ENCODE peak calls at places on chromosomes 7 and 10, in seven cellular contexts. U, B, C, W, O, V and T are unnamed samples.
A peak's percentile ranks its signal among the peaks of the same experiment; 100 is the strongest.

GRCh38 chr7:43072530-43072929 is 39.9 kb upstream of the HECW1 start:
- DNase-seq in U (no peak), B (no peak), C (no peak), W (no peak), O (no peak), V (peak; percentile 53), T (peak; percentile 51)

GRCh38 chr7:135406908-135407307 is 103.0 kb downstream of the CNOT4 start:
- DNase-seq in U (no peak), B (no peak), C (no peak), W (no peak), O (no peak), V (no peak), T (no peak)

GRCh38 chr7:27112960-27113949 is 10.8 kb upstream of the HOXA2 start:
- DNase-seq in U (peak; percentile 83), B (peak; percentile 80), C (peak; percentile 56), W (peak; percentile 69), O (peak; percentile 91), V (no peak), T (peak; percentile 61)

GRCh38 chr7:55252386-55252785 is 112.8 kb upstream of the LANCL2 start:
- DNase-seq in U (no peak), B (no peak), C (no peak), W (no peak), O (no peak), V (no peak), T (no peak)

GRCh38 chr7:46100521-46100920 is 179.4 kb upstream of the IGFBP3 start:
- DNase-seq in U (no peak), B (no peak), C (no peak), W (no peak), O (peak; percentile 14), V (peak; percentile 89), T (no peak)

GRCh38 chr10:129046074-129046681 is 420.9 kb upstream of the MGMT start:
- DNase-seq in U (no peak), B (no peak), C (no peak), W (no peak), O (peak; percentile 8), V (no peak), T (peak; percentile 31)

GRCh38 chr10:3655528-3655927 is 129.5 kb downstream of the KLF6 start:
- DNase-seq in U (no peak), B (no peak), C (no peak), W (no peak), O (no peak), V (no peak), T (no peak)

GRCh38 chr7:77940647-77941046 is 142.1 kb downstream of the PHTF2 start:
- DNase-seq in U (no peak), B (peak; percentile 65), C (peak; percentile 67), W (no peak), O (peak; percentile 47), V (peak; percentile 67), T (peak; percentile 65)

GRCh38 chr7:39700932-39701331 is 77.6 kb downstream of the RALA start:
- DNase-seq in U (no peak), B (no peak), C (no peak), W (peak; percentile 35), O (no peak), V (no peak), T (no peak)

GRCh38 chr7:87059525-87060287 is at the start of gene ELAPOR2:
- DNase-seq in U (peak; percentile 87), B (peak; percentile 94), C (peak; percentile 98), W (peak; percentile 57), O (peak; percentile 13), V (peak; percentile 15), T (peak; percentile 40)

GRCh38 chr10:1182280-1183032 is 126.3 kb downstream of the WDR37 start:
- DNase-seq in U (no peak), B (peak; percentile 26), C (no peak), W (no peak), O (no peak), V (no peak), T (no peak)

GRCh38 chr7:128352138-128352537 is 8.4 kb upstream of the RBM28 start:
- DNase-seq in U (peak; percentile 82), B (peak; percentile 96), C (peak; percentile 63), W (peak; percentile 72), O (peak; percentile 28), V (peak; percentile 41), T (peak; percentile 51)

GRCh38 chr10:84356951-84357350 is 28.6 kb downstream of the CCSER2 start:
- DNase-seq in U (no peak), B (no peak), C (no peak), W (no peak), O (no peak), V (no peak), T (no peak)

GRCh38 chr7:35593896-35594295 is 101.0 kb downstream of the HERPUD2 start:
- DNase-seq in U (no peak), B (peak; percentile 89), C (peak; percentile 36), W (no peak), O (no peak), V (no peak), T (peak; percentile 4)

GRCh38 chr7:130273863-130274262 is 7.2 kb downstream of the CPA2 start:
- DNase-seq in U (no peak), B (peak; percentile 67), C (no peak), W (no peak), O (peak; percentile 47), V (no peak), T (peak; percentile 86)

GRCh38 chr10:74640134-74640533 is 186.3 kb upstream of the KAT6B start:
- DNase-seq in U (no peak), B (no peak), C (no peak), W (no peak), O (peak; percentile 45), V (peak; percentile 28), T (peak; percentile 8)

GRCh38 chr10:99694171-99694570 is 34.9 kb downstream of the ENTPD7 start:
- DNase-seq in U (no peak), B (no peak), C (no peak), W (no peak), O (peak; percentile 75), V (peak; percentile 85), T (peak; percentile 47)

GRCh38 chr10:27744478-27745379 is 890 bp downstream of the MKX start:
- DNase-seq in U (peak; percentile 58), B (no peak), C (peak; percentile 21), W (peak; percentile 28), O (peak; percentile 33), V (no peak), T (no peak)

GRCh38 chr7:128887169-128888038 is 23.1 kb downstream of the KCP start:
- DNase-seq in U (no peak), B (no peak), C (no peak), W (no peak), O (no peak), V (no peak), T (no peak)

GRCh38 chr10:43938810-43939209 is 290.1 kb upstream of the ZNF32 start:
- DNase-seq in U (no peak), B (peak; percentile 3), C (no peak), W (no peak), O (no peak), V (no peak), T (no peak)

GRCh38 chr7:124033093-124033806 is 383 bp upstream of the TMEM229A start:
- DNase-seq in U (peak; percentile 58), B (peak; percentile 86), C (peak; percentile 85), W (no peak), O (no peak), V (no peak), T (peak; percentile 8)

GRCh38 chr10:60942604-60943269 is 1.2 kb downstream of the RHOBTB1 start:
- DNase-seq in U (peak; percentile 61), B (no peak), C (peak; percentile 16), W (peak; percentile 64), O (peak; percentile 44), V (peak; percentile 79), T (peak; percentile 33)

GRCh38 chr7:4058158-4058557 is 623.9 kb upstream of the FOXK1 start:
- DNase-seq in U (no peak), B (no peak), C (no peak), W (no peak), O (peak; percentile 3), V (peak; percentile 5), T (no peak)

GRCh38 chr10:112981553-112981952 is 31.5 kb downstream of the TCF7L2 start:
- DNase-seq in U (no peak), B (no peak), C (peak; percentile 45), W (no peak), O (peak; percentile 48), V (no peak), T (no peak)

GRCh38 chr7:120097789-120098188 is 175.2 kb upstream of the KCND2 start:
- DNase-seq in U (no peak), B (no peak), C (no peak), W (no peak), O (no peak), V (no peak), T (no peak)

GRCh38 chr7:101893326-101894085 is 76.1 kb downstream of the CUX1 start:
- DNase-seq in U (no peak), B (no peak), C (no peak), W (no peak), O (no peak), V (no peak), T (no peak)
- H3K4me3 ChIP-seq in U (no peak overlapping the region), B (no peak overlapping the region), C (no peak overlapping the region), W (no peak overlapping the region), O (no peak overlapping the region), V (no peak overlapping the region), T (no peak overlapping the region)

GRCh38 chr7:107582906-107583305 is 2.9 kb downstream of the BCAP29 start:
- DNase-seq in U (no peak), B (no peak), C (no peak), W (no peak), O (no peak), V (peak; percentile 19), T (no peak)

GRCh38 chr7:107580716-107581383 is 804 bp downstream of the BCAP29 start:
- DNase-seq in U (no peak), B (no peak), C (no peak), W (no peak), O (no peak), V (no peak), T (no peak)

GRCh38 chr7:107579881-107580715 is at the start of gene BCAP29:
- DNase-seq in U (peak; percentile 90), B (peak; percentile 90), C (peak; percentile 96), W (peak; percentile 86), O (peak; percentile 61), V (peak; percentile 42), T (peak; percentile 59)

GRCh38 chr7:107579546-107579880 is 533 bp upstream of the BCAP29 start:
- DNase-seq in U (no peak), B (no peak), C (no peak), W (peak; percentile 23), O (no peak), V (no peak), T (no peak)

GRCh38 chr7:107581387-107582013 is 1.5 kb downstream of the BCAP29 start:
- DNase-seq in U (no peak), B (no peak), C (no peak), W (no peak), O (peak; percentile 18), V (no peak), T (no peak)
- H3K4me3 ChIP-seq in U (peak overlapping the region; percentile 66), B (peak overlapping the region; percentile 94), C (peak overlapping the region; percentile 98), W (no peak overlapping the region), O (peak overlapping the region; percentile 79), V (peak overlapping the region; percentile 83), T (peak overlapping the region; percentile 87)

DNA sequence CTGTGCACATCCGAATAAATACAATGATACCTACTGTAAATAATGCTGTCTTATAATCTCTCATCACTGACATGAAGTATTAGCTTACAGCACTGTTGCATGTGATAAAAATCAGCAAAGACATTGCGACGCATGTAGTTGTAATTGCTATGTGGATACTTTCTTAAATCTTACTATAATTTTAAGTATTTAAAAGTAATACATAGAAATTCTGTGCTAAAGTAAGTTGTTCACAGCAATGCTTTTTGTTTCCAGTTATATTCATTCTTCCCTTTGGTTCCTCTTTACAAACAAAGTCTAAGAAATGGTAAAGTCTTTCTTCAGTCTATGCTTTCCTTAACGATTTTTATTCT is 113.7 kb upstream of the DGKB start:
- DNase-seq in U (no peak), B (no peak), C (no peak), W (no peak), O (no peak), V (no peak), T (no peak)
- H3K4me3 ChIP-seq in U (peak overlapping the region; percentile 54), B (no peak overlapping the region), C (no peak overlapping the region), W (no peak overlapping the region), O (no peak overlapping the region), V (no peak overlapping the region), T (no peak overlapping the region)

GRCh38 chr10:5092848-5093790 is 1.1 kb upstream of the AKR1C3 start:
- DNase-seq in U (no peak), B (no peak), C (no peak), W (no peak), O (no peak), V (no peak), T (no peak)
- H3K4me3 ChIP-seq in U (peak overlapping the region; percentile 68), B (no peak overlapping the region), C (no peak overlapping the region), W (peak overlapping the region; percentile 69), O (no peak overlapping the region), V (no peak overlapping the region), T (no peak overlapping the region)